ENCODE peak calls at places on chromosomes 16 and 17, in six cellular contexts. One of them, this sample, is unnamed.

GRCh38 chr17:78019367-78019975 is 61.0 kb downstream of the TNRC6C start:
- DNase-seq in K562: no peak
- DNase-seq in HepG2: peak; percentile 53
- DNase-seq in H1: no peak
- DNase-seq in GM12878: peak; percentile 9
- DNase-seq in IMR-90: peak; percentile 62
- DNase-seq in this sample: no peak

GRCh38 chr17:2215616-2216364 is 87.8 kb downstream of the SMG6 start:
- DNase-seq in GM12878: no peak
- DNase-seq in HepG2: no peak
- DNase-seq in K562: no peak
- DNase-seq in IMR-90: peak; percentile 94
- DNase-seq in H1: no peak
- DNase-seq in this sample: no peak

GRCh38 chr17:49260011-49260921 is 29.7 kb upstream of the PHOSPHO1 start:
- DNase-seq in H1: no peak
- DNase-seq in IMR-90: peak; percentile 82
- DNase-seq in K562: peak; percentile 53
- DNase-seq in GM12878: no peak
- DNase-seq in HepG2: peak; percentile 35
- DNase-seq in this sample: peak; percentile 85

GRCh38 chr16:88357306-88358032 is 25.3 kb upstream of the ZNF469 start:
- DNase-seq in K562: no peak
- DNase-seq in HepG2: no peak
- DNase-seq in IMR-90: no peak
- DNase-seq in H1: no peak
- DNase-seq in GM12878: no peak
- DNase-seq in this sample: no peak

GRCh38 chr17:32947736-32948135 is 19.8 kb downstream of the TMEM98 start:
- DNase-seq in GM12878: no peak
- DNase-seq in IMR-90: no peak
- DNase-seq in K562: no peak
- DNase-seq in HepG2: no peak
- DNase-seq in H1: no peak
- DNase-seq in this sample: no peak

GRCh38 chr16:80040814-80041213 is 440.3 kb upstream of the MAF start:
- DNase-seq in HepG2: no peak
- DNase-seq in IMR-90: no peak
- DNase-seq in K562: no peak
- DNase-seq in GM12878: no peak
- DNase-seq in H1: no peak
- DNase-seq in this sample: no peak

GRCh38 chr16:53111078-53111776 is 56.4 kb downstream of the CHD9 start:
- DNase-seq in K562: no peak
- DNase-seq in GM12878: no peak
- DNase-seq in H1: no peak
- DNase-seq in IMR-90: peak; percentile 60
- DNase-seq in HepG2: no peak
- DNase-seq in this sample: no peak

GRCh38 chr17:7478276-7479138 is 924 bp downstream of the ZBTB4 start:
- DNase-seq in IMR-90: peak; percentile 18
- DNase-seq in H1: no peak
- DNase-seq in GM12878: no peak
- DNase-seq in K562: peak; percentile 50
- DNase-seq in HepG2: no peak
- DNase-seq in this sample: peak; percentile 65

GRCh38 chr17:1577657-1578428 is 15.3 kb upstream of the PITPNA start:
- DNase-seq in GM12878: no peak
- DNase-seq in IMR-90: no peak
- DNase-seq in HepG2: no peak
- DNase-seq in H1: no peak
- DNase-seq in K562: no peak
- DNase-seq in this sample: no peak

GRCh38 chr16:87295259-87295658 is 21.9 kb downstream of the C16orf95 start:
- DNase-seq in GM12878: no peak
- DNase-seq in IMR-90: no peak
- DNase-seq in HepG2: peak; percentile 78
- DNase-seq in H1: no peak
- DNase-seq in K562: peak; percentile 87
- DNase-seq in this sample: no peak

GRCh38 chr17:63824362-63824761 is 2.9 kb upstream of the PSMC5 start:
- DNase-seq in IMR-90: no peak
- DNase-seq in GM12878: no peak
- DNase-seq in HepG2: no peak
- DNase-seq in H1: no peak
- DNase-seq in K562: no peak
- DNase-seq in this sample: no peak

GRCh38 chr17:56125830-56126819 is 27.1 kb upstream of the ANKFN1 start:
- DNase-seq in IMR-90: peak; percentile 74
- DNase-seq in HepG2: peak; percentile 27
- DNase-seq in K562: peak; percentile 12
- DNase-seq in GM12878: no peak
- DNase-seq in H1: no peak
- DNase-seq in this sample: no peak

GRCh38 chr16:13453938-13454553 is 465.9 kb upstream of the ERCC4 start:
- DNase-seq in K562: peak; percentile 26
- DNase-seq in IMR-90: no peak
- DNase-seq in GM12878: no peak
- DNase-seq in HepG2: peak; percentile 38
- DNase-seq in H1: no peak
- DNase-seq in this sample: peak; percentile 14

GRCh38 chr16:75938818-75939217 is 212.5 kb upstream of the CPHXL start:
- DNase-seq in H1: no peak
- DNase-seq in HepG2: peak; percentile 43
- DNase-seq in K562: no peak
- DNase-seq in IMR-90: peak; percentile 67
- DNase-seq in GM12878: no peak
- DNase-seq in this sample: no peak

GRCh38 chr16:15782573-15783365 is 74.1 kb downstream of the MYH11 start:
- DNase-seq in IMR-90: peak; percentile 16
- DNase-seq in K562: peak; percentile 61
- DNase-seq in HepG2: peak; percentile 64
- DNase-seq in H1: no peak
- DNase-seq in GM12878: no peak
- DNase-seq in this sample: no peak

GRCh38 chr17:45160505-45161287 is 979 bp upstream of the HEXIM2 start:
- DNase-seq in IMR-90: peak; percentile 61
- DNase-seq in HepG2: peak; percentile 90
- DNase-seq in K562: peak; percentile 70
- DNase-seq in H1: no peak
- DNase-seq in GM12878: no peak
- DNase-seq in this sample: peak; percentile 85

GRCh38 chr17:78383725-78384471 is 5.4 kb downstream of the PGS1 start:
- DNase-seq in HepG2: no peak
- DNase-seq in K562: no peak
- DNase-seq in H1: no peak
- DNase-seq in IMR-90: peak; percentile 100
- DNase-seq in GM12878: peak; percentile 74
- DNase-seq in this sample: no peak

GRCh38 chr16:86231321-86231995 is 278.9 kb upstream of the FOXF1 start:
- DNase-seq in GM12878: no peak
- DNase-seq in H1: no peak
- DNase-seq in HepG2: no peak
- DNase-seq in IMR-90: no peak
- DNase-seq in K562: no peak
- DNase-seq in this sample: no peak

GRCh38 chr17:56897646-56898424 is 16.0 kb downstream of the TRIM25 start:
- DNase-seq in K562: no peak
- DNase-seq in GM12878: no peak
- DNase-seq in IMR-90: no peak
- DNase-seq in HepG2: no peak
- DNase-seq in H1: no peak
- DNase-seq in this sample: no peak

GRCh38 chr16:21185659-21186325 is 25.6 kb downstream of the ZP2 start:
- DNase-seq in K562: no peak
- DNase-seq in GM12878: no peak
- DNase-seq in HepG2: no peak
- DNase-seq in IMR-90: no peak
- DNase-seq in H1: no peak
- DNase-seq in this sample: no peak

GRCh38 chr17:15516150-15516549 is 47.1 kb downstream of the TVP23C start:
- DNase-seq in IMR-90: peak; percentile 75
- DNase-seq in GM12878: no peak
- DNase-seq in HepG2: no peak
- DNase-seq in H1: no peak
- DNase-seq in K562: no peak
- DNase-seq in this sample: no peak

GRCh38 chr17:73293480-73293911 is 18.3 kb downstream of the CDC42EP4 start:
- DNase-seq in IMR-90: peak; percentile 91
- DNase-seq in HepG2: no peak
- DNase-seq in H1: no peak
- DNase-seq in GM12878: no peak
- DNase-seq in K562: no peak
- DNase-seq in this sample: no peak

GRCh38 chr16:13441675-13442074 is 478.3 kb upstream of the ERCC4 start:
- DNase-seq in K562: no peak
- DNase-seq in IMR-90: no peak
- DNase-seq in GM12878: no peak
- DNase-seq in HepG2: no peak
- DNase-seq in H1: no peak
- DNase-seq in this sample: no peak

GRCh38 chr16:10039220-10040096 is 142.8 kb downstream of the GRIN2A start:
- DNase-seq in HepG2: no peak
- DNase-seq in H1: no peak
- DNase-seq in IMR-90: no peak
- DNase-seq in GM12878: no peak
- DNase-seq in K562: no peak
- DNase-seq in this sample: peak; percentile 8
- TF ChIP-seq USF2 in HepG2: no peak
- TF ChIP-seq USF2 in H1: no peak
- TF ChIP-seq USF2 in IMR-90: no peak
- TF ChIP-seq USF2 in GM12878: no peak
- TF ChIP-seq USF2 in K562: no peak
- TF ChIP-seq USF2 in this sample: no peak

DNA sequence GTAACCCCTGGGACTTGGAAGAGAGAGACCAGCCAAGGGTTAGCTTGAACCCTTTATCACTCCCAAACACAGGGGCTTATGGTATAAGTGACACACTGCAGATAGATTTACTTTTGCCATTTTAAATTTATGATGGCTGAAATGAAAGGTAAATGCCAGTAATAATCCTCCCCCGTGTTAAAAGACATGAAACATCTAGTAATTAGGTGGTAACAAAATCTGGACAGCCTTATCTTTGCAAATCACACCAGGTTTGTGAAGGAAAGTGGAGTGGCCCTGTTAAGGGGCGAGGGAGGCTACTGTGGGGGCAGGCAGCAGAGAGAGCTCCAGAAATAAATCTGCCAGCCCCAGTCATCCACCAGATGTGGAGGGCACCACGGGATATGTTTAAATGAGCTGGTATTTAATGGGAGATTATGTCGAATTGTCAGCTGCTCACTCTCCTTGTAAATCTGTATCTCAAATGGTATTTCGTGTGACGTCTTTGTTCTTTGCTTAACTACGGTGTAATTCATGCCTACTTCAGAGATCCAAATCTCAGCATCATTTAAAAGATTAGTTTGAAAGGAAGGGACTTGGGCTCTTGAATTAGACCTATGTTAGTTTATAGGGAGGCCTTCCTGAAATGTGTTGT is 326.6 kb downstream of the WWOX start:
- DNase-seq in K562: no peak
- DNase-seq in IMR-90: no peak
- DNase-seq in H1: no peak
- DNase-seq in HepG2: no peak
- DNase-seq in GM12878: no peak
- DNase-seq in this sample: no peak
- TF ChIP-seq CEBPB in K562: no peak
- TF ChIP-seq CEBPB in IMR-90: no peak
- TF ChIP-seq CEBPB in H1: no peak
- TF ChIP-seq CEBPB in HepG2: no peak
- TF ChIP-seq CEBPB in GM12878: no peak
- TF ChIP-seq CEBPB in this sample: no peak

GRCh38 chr17:48068491-48068961 is 20.4 kb downstream of the NFE2L1 start:
- DNase-seq in H1: no peak
- DNase-seq in IMR-90: peak; percentile 65
- DNase-seq in K562: peak; percentile 30
- DNase-seq in HepG2: peak; percentile 41
- DNase-seq in GM12878: no peak
- DNase-seq in this sample: peak; percentile 76
- TF ChIP-seq USF2 in H1: no peak
- TF ChIP-seq USF2 in IMR-90: no peak
- TF ChIP-seq USF2 in K562: no peak
- TF ChIP-seq USF2 in HepG2: no peak
- TF ChIP-seq USF2 in GM12878: no peak
- TF ChIP-seq USF2 in this sample: no peak

DNA sequence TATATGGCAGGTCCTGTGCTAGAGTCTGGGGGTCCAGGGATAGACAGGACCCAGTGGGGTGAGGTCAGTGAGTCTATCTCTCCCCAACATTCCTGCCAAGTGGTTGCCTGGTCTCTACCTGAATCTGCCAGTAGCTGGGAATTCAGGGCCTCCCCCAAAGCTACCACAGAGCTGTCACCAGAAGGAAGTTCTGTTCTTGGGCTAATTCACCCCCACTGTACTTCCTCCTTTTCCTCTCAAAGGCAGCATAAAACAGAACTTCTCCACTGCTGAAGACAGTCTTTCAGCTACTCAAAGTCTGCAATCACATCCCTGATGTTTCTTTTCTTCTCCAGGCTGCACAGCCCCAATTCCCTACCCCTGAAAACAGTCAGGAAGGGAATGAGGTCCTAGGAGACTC is 8.8 kb downstream of the CAMTA2 start:
- DNase-seq in K562: no peak
- DNase-seq in HepG2: no peak
- DNase-seq in H1: no peak
- DNase-seq in GM12878: no peak
- DNase-seq in IMR-90: no peak
- DNase-seq in this sample: no peak
- TF ChIP-seq CEBPB in K562: no peak
- TF ChIP-seq CEBPB in HepG2: no peak
- TF ChIP-seq CEBPB in H1: no peak
- TF ChIP-seq CEBPB in GM12878: no peak
- TF ChIP-seq CEBPB in IMR-90: no peak
- TF ChIP-seq CEBPB in this sample: no peak

DNA sequence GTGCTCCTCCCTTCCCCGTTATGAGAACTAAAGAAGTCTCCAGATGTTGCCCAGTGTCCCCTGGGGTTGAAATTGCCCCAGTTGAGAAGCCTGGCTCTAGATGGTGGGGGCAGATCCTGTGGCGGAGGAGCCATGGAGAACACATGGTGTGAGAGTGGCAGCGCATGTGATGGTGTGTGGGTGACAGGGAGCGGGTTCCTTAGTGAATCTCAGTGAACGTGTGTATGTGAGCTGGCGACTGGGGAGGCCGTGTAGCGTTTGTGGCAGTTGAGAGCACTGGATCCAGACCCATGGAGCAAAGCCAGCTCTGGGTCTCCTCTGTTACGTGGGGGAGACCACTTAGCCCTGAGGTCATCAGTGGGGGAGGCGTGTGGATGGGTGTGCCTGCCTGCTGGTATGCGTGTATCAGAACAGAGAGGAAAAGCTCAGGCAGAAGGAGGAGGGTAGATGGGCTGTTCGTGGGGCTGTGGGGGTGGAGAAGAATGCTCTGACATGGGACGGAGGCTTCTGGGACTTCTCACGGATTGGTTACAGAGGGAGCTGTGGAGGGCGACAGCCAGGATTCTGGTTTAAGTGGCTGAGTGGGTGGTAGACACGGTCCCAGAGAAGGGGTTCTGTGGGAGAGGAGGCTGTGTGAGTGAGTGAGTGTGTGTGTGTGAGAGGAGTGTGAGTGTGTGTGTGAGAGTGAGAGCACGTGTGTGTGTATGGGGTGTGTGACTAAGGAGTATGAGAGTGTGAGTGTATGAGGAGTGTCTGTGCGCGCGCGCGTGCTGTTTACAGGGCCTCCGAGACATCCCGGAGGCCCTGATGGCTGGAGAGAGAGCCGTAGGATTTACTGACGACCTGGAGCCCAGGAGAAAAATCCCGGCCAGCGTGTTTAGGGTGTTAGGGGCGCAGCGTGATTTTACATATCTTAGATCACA is 193.8 kb downstream of the SNX29 start:
- DNase-seq in K562: no peak
- DNase-seq in GM12878: no peak
- DNase-seq in H1: no peak
- DNase-seq in IMR-90: peak; percentile 72
- DNase-seq in HepG2: no peak
- DNase-seq in this sample: no peak
- TF ChIP-seq USF2 in K562: no peak
- TF ChIP-seq USF2 in GM12878: no peak
- TF ChIP-seq USF2 in H1: no peak
- TF ChIP-seq USF2 in IMR-90: peak; percentile 21
- TF ChIP-seq USF2 in HepG2: no peak
- TF ChIP-seq USF2 in this sample: no peak

This sample was measured in A549.